ENCODE peak calls at places on chromosomes 13 and 19, in four cellular contexts. G, T, P and I are unnamed samples.

GRCh38 chr19:38551450-38551813 is 66.3 kb downstream of the MAP4K1 start:
- DNase-seq in G (no peak), P (no peak), T (no peak), I (no peak)

GRCh38 chr13:48334534-48335127 is 31.1 kb downstream of the RB1 start:
- DNase-seq in T (peak; percentile 7), P (peak; percentile 19), G (peak; percentile 15), I (peak; percentile 36)

GRCh38 chr19:52923782-52924593 is 760 bp upstream of the ZNF888 start:
- DNase-seq in G (no peak), P (no peak), T (peak; percentile 51), I (peak; percentile 39)

GRCh38 chr13:38620876-38621275 is 66.0 kb upstream of the FREM2 start:
- DNase-seq in G (no peak), T (no peak), P (no peak), I (no peak)

GRCh38 chr13:88074794-88075509 is 403.8 kb downstream of the SLITRK5 start:
- DNase-seq in G (no peak), T (no peak), P (no peak), I (no peak)

GRCh38 chr13:46045424-46045823 is 7.1 kb downstream of the ZC3H13 start:
- DNase-seq in G (no peak), T (no peak), P (no peak), I (no peak)

GRCh38 chr19:30060872-30061556 is 119.0 kb downstream of the URI1 start:
- DNase-seq in T (peak; percentile 64), G (peak; percentile 59), P (no peak), I (no peak)

GRCh38 chr19:46032597-46033025 is 8.2 kb downstream of the IGFL4 start:
- DNase-seq in T (no peak), P (no peak), G (no peak), I (no peak)

GRCh38 chr13:101736551-101736950 is 284.1 kb downstream of the ITGBL1 start:
- DNase-seq in P (no peak), T (no peak), G (no peak), I (no peak)

GRCh38 chr13:44690376-44690775 is 114.2 kb upstream of the TSC22D1 start:
- DNase-seq in P (no peak), G (no peak), T (no peak), I (no peak)

GRCh38 chr19:19602713-19603320 is 15.7 kb downstream of the PBX4 start:
- DNase-seq in T (no peak), P (no peak), G (no peak), I (no peak)

GRCh38 chr13:93023929-93024328 is 202.7 kb upstream of the GPC6 start:
- DNase-seq in P (no peak), T (no peak), G (no peak), I (no peak)

GRCh38 chr19:46919324-46919723 is 58.5 kb downstream of the ARHGAP35 start:
- DNase-seq in P (no peak), G (no peak), T (no peak), I (no peak)

GRCh38 chr13:46480131-46480530 is 72.8 kb upstream of the LRCH1 start:
- DNase-seq in T (no peak), P (no peak), G (no peak), I (no peak)

GRCh38 chr19:49326165-49326704 is 1.2 kb upstream of the SLC6A16 start:
- DNase-seq in P (no peak), G (no peak), T (no peak), I (no peak)

GRCh38 chr13:73803997-73804396 is 330.2 kb downstream of the KLF12 start:
- DNase-seq in G (no peak), P (no peak), T (no peak), I (no peak)

GRCh38 chr19:19110410-19111137 is 27.7 kb downstream of the TMEM161A start:
- DNase-seq in G (peak; percentile 89), T (no peak), P (no peak), I (no peak)

GRCh38 chr19:35264281-35265125 is 4.3 kb upstream of the USF2 start:
- DNase-seq in G (no peak), T (no peak), P (no peak), I (no peak)

GRCh38 chr13:44768775-44769578 is 192.8 kb upstream of the TSC22D1 start:
- DNase-seq in G (no peak), T (no peak), P (no peak), I (no peak)

GRCh38 chr19:49637865-49638350 is 2.0 kb downstream of the RRAS start:
- DNase-seq in T (peak; percentile 51), G (no peak), P (no peak), I (no peak)

GRCh38 chr13:66665991-66666390 is 564.1 kb downstream of the PCDH9 start:
- DNase-seq in P (no peak), T (no peak), G (peak; percentile 46), I (no peak)

GRCh38 chr19:43651758-43652545 is 12.3 kb upstream of the CADM4 start:
- DNase-seq in P (no peak), T (peak; percentile 81), G (peak; percentile 72), I (peak; percentile 75)

GRCh38 chr13:104586010-104586746 is 1520.0 kb upstream of the SLC10A2 start:
- DNase-seq in T (no peak), P (peak; percentile 18), G (no peak), I (no peak)

GRCh38 chr13:32904271-32904670 is 112.0 kb upstream of the KL start:
- DNase-seq in P (no peak), T (no peak), G (no peak), I (no peak)

GRCh38 chr13:29438772-29439171 is 156.7 kb downstream of the SLC7A1 start:
- DNase-seq in G (no peak), T (no peak), P (no peak), I (no peak)

GRCh38 chr13:43686557-43686956 is 100.2 kb downstream of the ENOX1 start:
- DNase-seq in T (no peak), P (no peak), G (peak; percentile 1), I (peak; percentile 2)

GRCh38 chr13:73870970-73871935 is 263.0 kb downstream of the KLF12 start:
- DNase-seq in P (no peak), T (no peak), G (no peak), I (no peak)

GRCh38 chr19:30864460-30865215 is 484.6 kb downstream of the TSHZ3 start:
- DNase-seq in G (no peak), T (no peak), P (no peak), I (no peak)

GRCh38 chr19:10936661-10937084 is 8.1 kb downstream of the TIMM29 start:
- DNase-seq in G (peak; percentile 83), T (peak; percentile 73), P (peak; percentile 74), I (peak; percentile 76)

GRCh38 chr19:39363909-39364457 is 21.8 kb downstream of the SAMD4B start:
- DNase-seq in T (no peak), G (no peak), P (no peak), I (no peak)

GRCh38 chr13:100130092-100130491 is 41.2 kb downstream of the PCCA start:
- DNase-seq in G (no peak), T (no peak), P (no peak), I (no peak)

GRCh38 chr13:42454749-42455148 is 119.2 kb upstream of the TNFSF11 start:
- DNase-seq in P (no peak), T (no peak), G (no peak), I (no peak)
- TF ChIP-seq ELF1 in P (no peak), T (no peak), G (no peak), I (no peak)

GRCh38 chr19:953501-954271 is 27.9 kb downstream of the ARID3A start:
- DNase-seq in G (no peak), T (no peak), P (no peak), I (no peak)

GRCh38 chr19:952049-952679 is 26.3 kb downstream of the ARID3A start:
- DNase-seq in T (no peak), P (no peak), G (no peak), I (no peak)

GRCh38 chr19:954672-955494 is 29.0 kb downstream of the ARID3A start:
- DNase-seq in G (no peak), T (peak; percentile 93), P (no peak), I (no peak)

GRCh38 chr19:954272-954671 is 28.4 kb downstream of the ARID3A start:
- DNase-seq in G (no peak), T (no peak), P (no peak), I (no peak)

GRCh38 chr19:952680-953500 is 27.1 kb downstream of the ARID3A start:
- DNase-seq in P (no peak), G (no peak), T (peak; percentile 80), I (peak; percentile 95)
- TF ChIP-seq ELF1 in P (no peak), G (no peak), T (no peak), I (peak; percentile 62)

DNA sequence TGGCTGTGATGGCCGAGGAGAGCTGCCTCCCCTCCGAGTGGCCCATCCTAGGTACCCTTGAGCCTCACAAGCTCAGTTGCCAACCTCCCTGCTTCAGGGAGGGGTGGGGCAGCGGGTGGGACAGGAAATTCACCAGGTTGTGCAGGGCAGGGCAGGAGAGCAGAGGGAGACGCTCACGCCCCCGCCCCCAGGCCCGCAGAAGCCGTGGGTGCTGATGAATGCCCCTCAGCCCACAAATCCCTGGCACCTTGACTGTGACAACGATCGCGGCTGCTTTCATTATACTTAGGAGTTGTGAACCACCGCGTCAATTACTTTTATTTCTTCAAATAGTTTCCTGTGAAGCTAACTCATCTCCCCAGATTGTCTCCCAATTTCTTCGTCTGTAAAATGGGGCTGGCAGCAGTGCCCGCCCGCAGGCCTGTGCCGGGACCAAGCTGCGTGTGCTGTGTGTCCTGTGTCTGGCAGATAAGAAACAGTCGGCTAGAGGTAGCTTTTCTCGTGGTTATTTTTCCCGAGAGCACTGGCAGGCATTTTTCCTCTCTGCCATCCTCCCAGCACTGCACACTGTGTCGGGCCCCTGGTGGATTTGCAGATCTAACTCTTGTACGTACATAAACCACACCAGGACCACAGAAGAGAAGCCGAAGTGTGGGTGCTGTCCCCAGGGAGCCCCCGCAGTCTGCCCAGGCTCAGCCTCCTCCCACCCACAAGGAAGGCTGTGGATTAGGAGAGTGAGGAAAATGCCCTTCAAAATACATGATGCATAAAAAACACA is 7.9 kb upstream of the RASA3 start:
- DNase-seq in T (no peak), P (no peak), G (no peak), I (no peak)
- TF ChIP-seq ELF1 in T (no peak), P (no peak), G (no peak), I (no peak)

DNA sequence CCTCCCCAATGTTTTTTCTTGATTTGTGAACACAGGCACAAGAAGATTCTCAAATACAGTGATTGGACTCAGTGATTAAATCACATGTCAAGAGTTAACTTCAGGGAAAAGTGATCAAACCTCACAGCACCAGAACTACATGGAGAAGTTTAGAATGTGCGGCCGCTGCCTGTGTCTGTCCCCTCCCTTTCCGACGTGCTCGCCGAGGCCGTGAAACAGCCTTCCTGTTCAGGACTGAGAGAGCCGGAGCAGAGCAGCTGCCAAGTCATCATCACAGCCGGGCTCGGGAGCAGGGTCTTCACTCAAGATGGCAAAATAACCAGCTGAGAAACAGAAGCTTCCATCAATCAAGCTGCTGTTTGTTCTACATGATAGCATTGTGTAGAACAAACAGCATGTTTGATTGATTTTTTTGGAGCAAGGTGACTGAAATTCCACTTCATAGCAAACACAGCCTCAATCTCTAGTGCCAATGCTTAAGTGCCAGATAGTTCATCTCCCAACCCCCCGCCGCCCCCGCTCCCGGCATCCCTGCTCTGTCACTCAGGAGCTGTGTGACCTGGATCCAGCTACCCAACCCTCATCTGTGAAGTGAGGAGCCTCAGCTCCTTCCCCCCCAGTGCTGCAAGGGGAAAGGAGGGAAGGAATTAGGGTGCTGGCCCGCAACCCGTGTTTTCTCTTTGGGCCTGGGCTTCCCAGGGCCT is 70.6 kb downstream of the HSPH1 start:
- DNase-seq in T (no peak), P (no peak), G (no peak), I (no peak)
- TF ChIP-seq ELF1 in T (no peak), P (no peak), G (no peak), I (no peak)